ENCODE peak calls at places on chromosome 17, in seven cellular contexts. N, C, I, V, G, P and D are unnamed samples.

GRCh38 chr17:33469411-33469810 is 176.3 kb upstream of the ASIC2 start:
- DNase-seq in N (no peak), C (no peak), I (no peak), V (no peak), G (no peak), P (no peak), D (no peak)

GRCh38 chr17:82031885-82032627 is 578 bp downstream of the RAC3 start:
- DNase-seq in N (no peak), C (no peak), I (no peak), V (peak), G (no peak), P (peak), D (no peak)

GRCh38 chr17:76261421-76262215 is 3.5 kb upstream of the UBALD2 start:
- DNase-seq in N (peak), C (no peak), I (no peak), V (no peak), G (no peak), P (no peak), D (no peak)

GRCh38 chr17:77654296-77654695 is 304.2 kb upstream of the TNRC6C start:
- DNase-seq in N (no peak), C (no peak), I (no peak), V (no peak), G (no peak), P (no peak), D (no peak)

GRCh38 chr17:82003411-82004381 is 19.0 kb downstream of the CENPX start:
- DNase-seq in N (no peak), C (peak), I (no peak), V (no peak), G (no peak), P (peak), D (no peak)

GRCh38 chr17:49616546-49617205 is 41.0 kb downstream of the NXPH3 start:
- DNase-seq in N (no peak), C (peak), I (no peak), V (no peak), G (no peak), P (no peak), D (no peak)

GRCh38 chr17:13114601-13115024 is 96.8 kb upstream of the ELAC2 start:
- DNase-seq in N (no peak), C (peak), I (no peak), V (peak), G (no peak), P (peak), D (no peak)

GRCh38 chr17:48486557-48486956 is 44.3 kb downstream of the HOXB1 start:
- DNase-seq in N (no peak), C (no peak), I (no peak), V (no peak), G (no peak), P (peak), D (no peak)

GRCh38 chr17:751269-752001 is 629 bp downstream of the GEMIN4 start:
- DNase-seq in N (no peak), C (no peak), I (peak), V (peak), G (no peak), P (peak), D (no peak)

GRCh38 chr17:19456016-19456927 is 45.2 kb downstream of the RNF112 start:
- DNase-seq in N (no peak), C (no peak), I (no peak), V (no peak), G (no peak), P (no peak), D (no peak)

GRCh38 chr17:49191917-49192741 is 18.2 kb downstream of the GNGT2 start:
- DNase-seq in N (peak), C (peak), I (peak), V (peak), G (peak), P (peak), D (peak)

GRCh38 chr17:49910094-49910857 is 58.7 kb upstream of the DLX4 start:
- DNase-seq in N (no peak), C (no peak), I (no peak), V (no peak), G (no peak), P (no peak), D (no peak)

GRCh38 chr17:17729620-17730249 is 48.5 kb downstream of the RAI1 start:
- DNase-seq in N (no peak), C (no peak), I (peak), V (peak), G (no peak), P (peak), D (no peak)

GRCh38 chr17:45101883-45102811 is 30.2 kb downstream of the PLCD3 start:
- DNase-seq in N (no peak), C (no peak), I (no peak), V (no peak), G (no peak), P (no peak), D (no peak)

GRCh38 chr17:82344175-82344907 is 10.8 kb upstream of the SECTM1 start:
- DNase-seq in N (no peak), C (no peak), I (no peak), V (no peak), G (no peak), P (no peak), D (no peak)

GRCh38 chr17:80720624-80721577 is 176.3 kb downstream of the RPTOR start:
- DNase-seq in N (no peak), C (no peak), I (peak), V (peak), G (no peak), P (no peak), D (no peak)

GRCh38 chr17:8253801-8254200 is 4.7 kb downstream of the PFAS start:
- DNase-seq in N (no peak), C (no peak), I (no peak), V (peak), G (no peak), P (no peak), D (no peak)